ENCODE peak calls at places on chromosomes 16 and 17, in seven cellular contexts. H is tibial nerve, T is fibroblast of lung, U is upper lobe of right lung, G is body of pancreas, M is A549, P is GM23248. N is an unnamed sample.

GRCh38 chr17:2853111-2853721 is 57.0 kb downstream of the RAP1GAP2 start:
- DNase-seq in H (no peak), T (peak), U (peak), G (peak), M (peak), P (peak), N (peak)

GRCh38 chr16:19718624-19718965 is 524 bp downstream of the IQCK start:
- DNase-seq in H (no peak), T (peak), U (no peak), G (no peak), M (peak), P (peak), N (no peak)

GRCh38 chr16:49092704-49093103 is 188.9 kb downstream of the CBLN1 start:
- DNase-seq in H (no peak), T (no peak), U (no peak), G (no peak), M (no peak), P (no peak), N (no peak)

GRCh38 chr17:17667947-17668346 is 13.3 kb upstream of the RAI1 start:
- DNase-seq in H (no peak), T (no peak), U (no peak), G (no peak), M (no peak), P (no peak), N (no peak)

GRCh38 chr17:58693208-58693607 is 806 bp downstream of the RAD51C start:
- DNase-seq in H (no peak), T (peak), U (no peak), G (no peak), M (no peak), P (peak), N (no peak)

GRCh38 chr17:45702666-45703266 is 81.4 kb upstream of the CRHR1 start:
- DNase-seq in H (no peak), T (peak), U (no peak), G (no peak), M (no peak), P (peak), N (no peak)

GRCh38 chr17:73546770-73547345 is 97.4 kb downstream of the SDK2 start:
- DNase-seq in H (no peak), T (no peak), U (peak), G (no peak), M (peak), P (peak), N (no peak)

GRCh38 chr16:1509307-1510221 is 16.4 kb downstream of the TELO2 start:
- DNase-seq in H (no peak), T (no peak), U (no peak), G (no peak), M (no peak), P (no peak), N (peak)

GRCh38 chr17:72529386-72529785 is 408.6 kb downstream of the SOX9 start:
- DNase-seq in H (no peak), T (no peak), U (no peak), G (no peak), M (no peak), P (no peak), N (no peak)

GRCh38 chr16:88432174-88432573 is 20.9 kb upstream of the ZFPM1 start:
- DNase-seq in H (no peak), T (no peak), U (no peak), G (no peak), M (no peak), P (no peak), N (no peak)

GRCh38 chr17:43609613-43610385 is 51.9 kb downstream of the MEOX1 start:
- DNase-seq in H (no peak), T (no peak), U (no peak), G (no peak), M (no peak), P (no peak), N (no peak)

GRCh38 chr17:40696651-40697072 is 6.9 kb downstream of the KRT24 start:
- DNase-seq in H (no peak), T (peak), U (no peak), G (no peak), M (no peak), P (no peak), N (no peak)

GRCh38 chr17:55990332-55991006 is 162.8 kb upstream of the ANKFN1 start:
- DNase-seq in H (no peak), T (no peak), U (no peak), G (no peak), M (no peak), P (no peak), N (no peak)

GRCh38 chr16:57289391-57290257 is 5.2 kb upstream of the PLLP start:
- DNase-seq in H (no peak), T (no peak), U (no peak), G (no peak), M (no peak), P (no peak), N (no peak)

GRCh38 chr17:65023791-65024190 is 32.7 kb downstream of the GNA13 start:
- DNase-seq in H (no peak), T (no peak), U (no peak), G (no peak), M (no peak), P (peak), N (no peak)

GRCh38 chr17:59506907-59507726 is 58.3 kb upstream of the DHX40 start:
- DNase-seq in H (no peak), T (peak), U (no peak), G (no peak), M (no peak), P (peak), N (no peak)

GRCh38 chr16:31273676-31274075 is 13.9 kb downstream of the ITGAM start:
- DNase-seq in H (no peak), T (no peak), U (peak), G (no peak), M (no peak), P (peak), N (no peak)

GRCh38 chr17:6927290-6927844 is 68.5 kb upstream of the ALOX12 start:
- DNase-seq in H (no peak), T (peak), U (no peak), G (no peak), M (no peak), P (peak), N (no peak)

GRCh38 chr16:14131774-14132695 is 60.9 kb downstream of the MRTFB start:
- DNase-seq in H (no peak), T (no peak), U (no peak), G (no peak), M (no peak), P (peak), N (no peak)

GRCh38 chr16:72972878-72973571 is 74.9 kb downstream of the ZFHX3 start:
- DNase-seq in H (no peak), T (no peak), U (no peak), G (no peak), M (no peak), P (no peak), N (no peak)

GRCh38 chr17:58710948-58711552 is 18.6 kb downstream of the RAD51C start:
- DNase-seq in H (no peak), T (peak), U (no peak), G (peak), M (no peak), P (peak), N (no peak)

GRCh38 chr17:82678265-82678891 is 20.1 kb downstream of the RAB40B start:
- DNase-seq in H (no peak), T (no peak), U (no peak), G (no peak), M (no peak), P (no peak), N (no peak)

GRCh38 chr17:81428121-81428515 is 32.9 kb downstream of the BAHCC1 start:
- DNase-seq in H (no peak), T (no peak), U (no peak), G (peak), M (no peak), P (peak), N (no peak)

GRCh38 chr16:16150878-16151152 is 72.5 kb downstream of the ABCC6 start:
- DNase-seq in H (no peak), T (no peak), U (no peak), G (no peak), M (no peak), P (no peak), N (no peak)
- H3K27ac ChIP-seq in H (no peak), T (no peak), U (no peak), G (peak), M (no peak), P (no peak), N (no peak)

DNA sequence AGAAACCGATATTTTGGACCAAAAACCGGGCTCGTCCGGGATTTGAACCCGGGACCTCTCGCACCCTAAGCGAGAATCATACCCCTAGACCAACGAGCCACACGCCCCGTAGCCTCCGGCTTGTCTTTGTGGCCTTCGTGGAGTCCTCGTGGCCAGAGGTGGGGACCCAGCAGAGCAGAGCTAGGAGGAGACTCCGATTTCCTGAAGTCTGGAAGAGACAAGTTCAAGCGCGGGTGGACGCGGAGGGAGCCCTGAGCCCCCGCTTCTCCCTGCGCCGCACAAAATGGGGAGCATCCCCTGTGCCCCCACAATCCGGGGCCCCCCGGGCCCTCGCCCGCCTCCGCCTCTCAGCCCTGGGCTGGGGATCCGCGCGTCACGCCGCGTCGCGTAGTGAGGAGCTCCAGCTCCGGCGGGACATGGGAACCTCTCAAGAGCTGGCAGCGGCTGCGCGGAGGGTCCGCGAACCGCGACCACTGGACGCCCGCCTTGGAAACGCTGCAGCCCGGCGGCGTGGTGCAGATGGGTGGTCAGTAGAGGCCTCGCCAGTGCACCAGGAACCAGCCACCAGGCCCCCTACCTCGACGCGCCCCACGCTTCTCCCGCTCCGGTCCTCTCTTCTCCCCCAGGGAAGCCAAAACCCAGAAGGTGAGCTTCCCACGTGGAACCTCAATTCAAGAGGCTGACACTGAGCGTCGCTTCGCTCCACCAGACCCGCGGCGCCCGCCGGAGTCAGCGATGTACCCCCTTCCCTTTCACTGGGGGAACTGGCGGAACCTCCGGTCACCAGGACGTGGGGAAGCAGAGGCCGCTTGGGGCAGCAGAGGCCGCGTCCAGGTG is 5.2 kb upstream of the OR1F1 start:
- DNase-seq in H (no peak), T (peak), U (no peak), G (peak), M (peak), P (peak), N (no peak)
- H3K27ac ChIP-seq in H (no peak), T (no peak), U (no peak), G (no peak), M (peak), P (no peak), N (no peak)

DNA sequence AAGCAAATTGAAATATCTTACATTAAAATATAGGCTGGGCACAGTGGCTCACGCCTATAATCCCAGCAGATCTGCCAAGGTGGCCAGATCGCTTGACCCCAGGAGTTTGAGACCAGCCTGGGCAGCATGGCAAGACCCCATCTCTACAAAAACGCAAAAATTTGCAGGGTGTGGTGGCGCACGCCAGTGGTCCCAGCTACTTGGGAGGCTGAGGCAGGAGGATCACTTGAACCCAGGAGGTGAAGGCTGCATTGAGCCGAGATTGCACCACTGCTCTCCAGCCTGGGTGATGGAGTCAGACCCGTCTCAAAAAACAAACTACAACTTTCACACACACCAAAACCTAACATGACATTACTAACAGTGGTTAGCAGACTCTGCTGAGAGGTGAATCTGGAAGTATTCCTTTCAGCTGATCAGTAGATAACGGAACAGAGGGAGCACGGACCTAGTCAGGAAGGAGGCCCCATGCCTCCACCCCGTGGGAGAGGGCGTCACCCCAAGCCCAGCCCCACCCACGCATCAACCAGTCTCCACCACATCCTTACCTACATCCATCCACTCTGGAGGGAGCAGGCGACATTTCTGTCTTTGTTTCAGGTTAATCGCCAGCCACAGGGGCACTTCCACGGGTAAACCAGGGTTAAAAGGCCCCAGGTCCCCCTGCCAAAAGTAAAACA is 1.7 kb downstream of the GINS2 start:
- DNase-seq in H (no peak), T (no peak), U (no peak), G (no peak), M (no peak), P (no peak), N (peak)
- H3K27ac ChIP-seq in H (no peak), T (no peak), U (no peak), G (no peak), M (no peak), P (no peak), N (no peak)

GRCh38 chr17:78122991-78123249 is 5.6 kb downstream of the TMC6 start:
- DNase-seq in H (no peak), T (no peak), U (no peak), G (no peak), M (no peak), P (no peak), N (no peak)
- H3K27ac ChIP-seq in H (no peak), T (no peak), U (no peak), G (no peak), M (no peak), P (no peak), N (no peak)

GRCh38 chr17:29292071-29292991 is 1.6 kb downstream of the NUFIP2 start:
- DNase-seq in H (peak), T (peak), U (peak), G (peak), M (peak), P (peak), N (peak)

GRCh38 chr17:29295420-29295819 is 1.5 kb upstream of the NUFIP2 start:
- DNase-seq in H (no peak), T (no peak), U (no peak), G (no peak), M (no peak), P (no peak), N (no peak)

GRCh38 chr17:29292992-29293889 is 707 bp downstream of the NUFIP2 start:
- DNase-seq in H (peak), T (peak), U (peak), G (peak), M (peak), P (peak), N (peak)

GRCh38 chr17:29294580-29294900 is 592 bp upstream of the NUFIP2 start:
- DNase-seq in H (no peak), T (no peak), U (no peak), G (no peak), M (no peak), P (no peak), N (no peak)

DNA sequence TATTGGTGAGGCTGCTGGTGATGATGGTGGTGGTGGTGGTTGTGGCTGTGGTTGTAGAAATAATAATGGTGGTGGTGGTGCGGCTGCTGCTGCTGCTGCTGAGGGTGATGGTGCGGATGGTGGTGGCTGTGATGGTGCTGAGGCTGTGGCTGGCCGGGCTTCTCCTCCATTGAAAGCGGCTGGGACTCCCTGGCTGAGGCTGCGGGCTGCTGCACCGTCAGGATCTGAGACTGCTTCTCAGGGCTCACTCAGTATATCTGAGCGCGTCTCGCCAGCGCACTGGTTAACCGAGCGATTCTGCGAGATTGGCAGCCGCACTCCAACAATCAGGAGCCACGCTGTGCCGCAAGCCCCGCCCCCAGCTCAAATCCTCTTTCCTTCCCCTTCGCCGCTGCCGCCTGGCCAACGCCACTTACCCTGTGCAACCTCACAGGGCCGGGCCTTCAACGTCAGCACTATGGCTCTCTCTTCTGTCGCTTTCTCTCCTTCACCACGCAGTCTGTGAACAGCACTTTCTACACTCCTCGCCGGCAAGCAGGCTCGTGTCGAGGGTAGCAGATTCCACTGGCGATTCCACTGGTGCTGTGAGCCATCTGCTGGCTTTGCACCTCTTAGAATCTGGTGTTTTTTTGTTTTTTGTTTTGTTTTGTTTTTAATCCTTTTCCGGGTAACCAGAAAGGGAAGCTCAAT is at the start of gene NUFIP2:
- DNase-seq in H (peak), T (peak), U (peak), G (peak), M (peak), P (peak), N (peak)
- H3K27ac ChIP-seq in H (peak), T (peak), U (peak), G (peak), M (peak), P (peak), N (peak)

GRCh38 chr17:48051278-48051677 is 3.1 kb downstream of the NFE2L1 start:
- DNase-seq in H (no peak), T (no peak), U (no peak), G (no peak), M (no peak), P (no peak), N (no peak)
- H3K27ac ChIP-seq in H (peak), T (peak), U (peak), G (peak), M (peak), P (peak), N (peak)

GRCh38 chr17:75498726-75499213 is 16.6 kb downstream of the CASKIN2 start:
- DNase-seq in H (no peak), T (no peak), U (no peak), G (no peak), M (no peak), P (no peak), N (no peak)
- H3K27ac ChIP-seq in H (no peak), T (no peak), U (peak), G (peak), M (no peak), P (no peak), N (peak)

N was measured in heart left ventricle.